ENCODE peak calls at places on chromosomes 11 and 22, in five cellular contexts. P, G, N, A and W are unnamed samples.

GRCh38 chr22:25120093-25120561 is 79.5 kb upstream of the CRYBB3 start:
- DNase-seq in P (no peak), A (no peak), N (peak), G (peak), W (no peak)

GRCh38 chr11:116605543-116605942 is 167.2 kb downstream of the BUD13 start:
- DNase-seq in G (peak), A (peak), P (peak), N (peak), W (no peak)

GRCh38 chr11:130211144-130211543 is 51.6 kb downstream of the ST14 start:
- DNase-seq in P (no peak), A (peak), G (no peak), N (peak), W (no peak)

GRCh38 chr11:72217856-72218745 is 1.5 kb downstream of the FOLR2 start:
- DNase-seq in N (no peak), P (no peak), A (no peak), G (no peak), W (no peak)

GRCh38 chr11:66313321-66314185 is 3.3 kb downstream of the CD248 start:
- DNase-seq in G (peak), N (peak), A (no peak), P (no peak), W (peak)

GRCh38 chr11:44300881-44301855 is 8.8 kb downstream of the ALX4 start:
- DNase-seq in G (no peak), A (no peak), P (peak), N (no peak), W (peak)

GRCh38 chr11:92222701-92223100 is 1.9 kb upstream of the FAT3 start:
- DNase-seq in P (no peak), N (no peak), G (no peak), A (no peak), W (no peak)

GRCh38 chr11:117876341-117877119 is at the start of gene FXYD6:
- DNase-seq in G (peak), A (peak), N (peak), P (no peak), W (peak)

GRCh38 chr22:19085233-19086043 is 36.8 kb downstream of the DGCR2 start:
- DNase-seq in N (no peak), P (no peak), A (no peak), G (no peak), W (peak)

GRCh38 chr11:32110795-32111194 is 19.9 kb downstream of the RCN1 start:
- DNase-seq in P (no peak), G (no peak), A (no peak), N (no peak), W (no peak)

DNA sequence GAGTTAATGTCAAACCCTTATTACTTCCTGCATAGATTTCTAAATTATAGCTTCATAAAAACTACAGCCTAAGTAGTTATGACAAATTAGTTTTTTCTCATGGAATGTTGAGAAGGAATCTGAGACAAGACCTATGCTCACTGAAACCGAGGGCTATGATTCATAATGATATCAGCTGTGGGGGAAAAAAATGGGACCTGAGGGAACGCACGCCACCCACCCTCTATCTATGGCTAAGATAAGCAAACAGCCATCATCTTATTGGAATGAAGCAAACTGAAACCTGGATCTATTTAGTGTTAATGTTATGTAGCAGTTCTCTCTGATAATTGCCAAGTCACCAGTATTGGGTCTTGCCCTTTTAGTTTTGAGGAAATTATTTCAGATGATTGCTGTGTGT is 906.9 kb upstream of the RAG2 start:
- DNase-seq in G (no peak), P (peak), N (no peak), A (no peak), W (peak)
- H2BK120ac ChIP-seq in G (no peak), P (peak), N (no peak), A (no peak), W (no peak)

GRCh38 chr11:69401715-69402114 is 79.7 kb upstream of the LINC01488 start:
- DNase-seq in P (no peak), A (no peak), G (no peak), N (no peak), W (no peak)
- H2BK12ac ChIP-seq in P (no peak), A (no peak), G (no peak), N (no peak), W (no peak)

DNA sequence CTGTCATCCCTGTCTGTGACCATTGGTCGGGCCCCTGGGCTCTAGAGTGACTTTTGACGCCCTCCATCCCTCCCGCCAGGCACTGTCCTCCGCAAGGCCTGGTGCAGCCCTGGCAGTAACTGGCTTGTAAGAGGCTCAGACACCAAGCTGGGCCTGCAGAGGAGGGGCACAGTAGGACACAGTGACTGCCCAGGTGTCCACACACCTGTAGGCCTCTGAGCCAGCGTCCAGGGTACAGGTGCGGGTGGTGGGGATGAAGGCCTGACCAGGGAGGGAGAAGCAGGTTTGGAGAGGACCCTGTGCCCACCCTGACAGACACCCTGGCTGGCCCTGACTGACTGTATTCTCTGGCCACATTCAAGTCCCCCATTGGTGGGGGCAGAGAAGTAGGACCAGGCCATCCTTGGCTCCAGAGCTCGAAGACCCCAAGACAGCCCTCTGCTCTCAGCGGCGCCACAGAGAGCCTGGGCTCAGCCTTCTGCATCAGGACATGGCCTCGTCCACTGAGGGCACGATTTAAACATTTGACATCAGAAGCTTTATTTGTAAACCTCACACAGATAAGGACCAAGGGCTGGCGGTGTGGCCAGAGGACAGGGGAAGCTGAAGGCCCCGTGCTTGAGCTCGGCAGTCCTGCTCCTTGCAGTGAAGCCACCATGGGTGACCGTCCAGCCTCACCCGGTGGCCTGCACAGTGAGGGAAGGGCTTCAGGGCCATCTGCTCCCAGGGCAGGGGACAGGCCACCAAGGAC is 31.4 kb downstream of the PPIL2 start:
- DNase-seq in P (no peak), A (no peak), N (no peak), G (no peak), W (no peak)
- H2BK120ac ChIP-seq in P (no peak), A (no peak), N (no peak), G (no peak), W (no peak)

GRCh38 chr22:29328566-29329500 is 13.3 kb upstream of the RASL10A start:
- DNase-seq in N (no peak), A (peak), P (no peak), G (no peak), W (no peak)
- H2BK12ac ChIP-seq in N (no peak), A (no peak), P (no peak), G (no peak), W (no peak)

DNA sequence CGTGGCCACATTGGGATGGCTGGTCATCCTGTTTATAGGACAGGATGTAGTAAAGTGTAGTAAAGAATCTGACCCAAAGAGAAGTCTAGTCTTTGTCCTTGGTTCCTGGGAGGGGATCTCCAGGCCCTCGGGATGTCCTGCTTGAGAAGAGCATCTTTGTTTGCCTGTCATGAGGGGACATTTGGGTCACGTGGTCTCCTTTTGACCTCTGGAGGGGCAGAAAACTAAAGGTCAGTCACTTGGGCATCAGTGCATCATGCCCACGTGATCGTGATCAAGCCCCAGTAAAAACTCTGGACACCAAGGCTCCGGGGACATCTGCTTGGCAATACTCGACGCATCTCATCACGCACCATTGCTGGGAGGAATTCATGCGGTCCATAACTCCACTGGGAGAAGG is 9.1 kb downstream of the SMIM38 start:
- DNase-seq in N (no peak), G (no peak), P (no peak), A (no peak), W (no peak)
- H2BK120ac ChIP-seq in N (no peak), G (no peak), P (no peak), A (no peak), W (no peak)

GRCh38 chr22:29197096-29197495 is 8.6 kb upstream of the EMID1 start:
- DNase-seq in P (no peak), N (no peak), A (no peak), G (no peak), W (no peak)

GRCh38 chr22:29195964-29196666 is 9.6 kb upstream of the EMID1 start:
- DNase-seq in A (no peak), P (no peak), G (no peak), N (no peak), W (no peak)

GRCh38 chr22:29190915-29191314 is 14.8 kb upstream of the EMID1 start:
- DNase-seq in A (no peak), G (no peak), N (no peak), P (no peak), W (no peak)

GRCh38 chr22:29195118-29195963 is 10.4 kb upstream of the EMID1 start:
- DNase-seq in P (no peak), A (no peak), G (no peak), N (no peak), W (peak)

DNA sequence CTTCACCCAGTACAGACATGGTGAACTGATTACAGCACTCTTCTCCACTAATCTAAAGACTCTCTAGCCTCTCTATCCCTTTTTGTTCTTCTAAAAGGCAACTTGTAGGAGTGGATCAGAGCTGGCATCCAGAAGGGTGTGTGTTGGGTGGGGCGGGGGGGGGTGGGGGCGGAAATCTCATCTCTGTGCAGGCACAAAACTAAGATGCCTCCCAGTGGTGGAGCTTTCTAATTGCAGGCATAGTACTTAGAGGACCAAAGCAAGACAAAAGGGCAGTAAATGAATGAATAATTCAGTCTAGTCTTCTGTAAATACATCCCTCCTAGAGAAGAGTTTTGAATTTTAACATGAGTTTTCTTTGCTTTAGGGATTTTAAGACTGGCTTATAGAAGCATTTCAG is 11.4 kb upstream of the EMID1 start:
- DNase-seq in A (no peak), P (no peak), N (no peak), G (no peak), W (no peak)
- H2BK12ac ChIP-seq in A (no peak), P (no peak), N (no peak), G (no peak), W (no peak)